ENCODE peak calls at places on chromosomes 13 and 19, in five cellular contexts. One of them, this sample, is unnamed. For H3K36me3, the result is how much of the 10 kb centered on the place peaks cover.

GRCh38 chr19:1849999-1850398 is 1.7 kb upstream of the REXO1 start:
- DNase-seq in GM23248: no peak
- DNase-seq in H7: no peak
- DNase-seq in stomach: no peak
- DNase-seq in CD8-positive, alpha-beta T cell: no peak
- DNase-seq in this sample: no peak

GRCh38 chr13:49097374-49097773 is 121.7 kb downstream of the FNDC3A start:
- DNase-seq in GM23248: peak
- DNase-seq in H7: no peak
- DNase-seq in stomach: no peak
- DNase-seq in CD8-positive, alpha-beta T cell: no peak
- DNase-seq in this sample: no peak

GRCh38 chr19:7982651-7983099 is 22.8 kb downstream of the ELAVL1 start:
- DNase-seq in GM23248: no peak
- DNase-seq in H7: no peak
- DNase-seq in stomach: no peak
- DNase-seq in CD8-positive, alpha-beta T cell: no peak
- DNase-seq in this sample: peak

GRCh38 chr13:66896933-66897332 is 333.2 kb downstream of the PCDH9 start:
- DNase-seq in GM23248: no peak
- DNase-seq in H7: no peak
- DNase-seq in stomach: no peak
- DNase-seq in CD8-positive, alpha-beta T cell: no peak
- DNase-seq in this sample: no peak

GRCh38 chr13:94384217-94384905 is 95.1 kb downstream of the DCT start:
- DNase-seq in GM23248: no peak
- DNase-seq in H7: no peak
- DNase-seq in stomach: no peak
- DNase-seq in CD8-positive, alpha-beta T cell: no peak
- DNase-seq in this sample: no peak

GRCh38 chr13:33676700-33677048 is 141.3 kb upstream of the RFC3 start:
- DNase-seq in GM23248: peak
- DNase-seq in H7: no peak
- DNase-seq in stomach: peak
- DNase-seq in CD8-positive, alpha-beta T cell: no peak
- DNase-seq in this sample: peak

GRCh38 chr13:95221991-95222732 is 79.1 kb downstream of the ABCC4 start:
- DNase-seq in GM23248: no peak
- DNase-seq in H7: no peak
- DNase-seq in stomach: no peak
- DNase-seq in CD8-positive, alpha-beta T cell: no peak
- DNase-seq in this sample: peak

GRCh38 chr19:17752865-17753639 is 1.8 kb downstream of the FCHO1 start:
- DNase-seq in GM23248: no peak
- DNase-seq in H7: peak
- DNase-seq in stomach: no peak
- DNase-seq in CD8-positive, alpha-beta T cell: no peak
- DNase-seq in this sample: no peak

GRCh38 chr19:10505583-10506229 is 2.5 kb upstream of the KEAP1 start:
- DNase-seq in GM23248: peak
- DNase-seq in H7: peak
- DNase-seq in stomach: peak
- DNase-seq in CD8-positive, alpha-beta T cell: peak
- DNase-seq in this sample: peak

GRCh38 chr19:46256855-46257254 is 27.3 kb downstream of the IGFL1 start:
- DNase-seq in GM23248: peak
- DNase-seq in H7: no peak
- DNase-seq in stomach: no peak
- DNase-seq in CD8-positive, alpha-beta T cell: no peak
- DNase-seq in this sample: no peak

GRCh38 chr19:35894342-35894741 is 6.0 kb downstream of the NFKBID start:
- DNase-seq in GM23248: no peak
- DNase-seq in H7: no peak
- DNase-seq in stomach: no peak
- DNase-seq in CD8-positive, alpha-beta T cell: no peak
- DNase-seq in this sample: no peak

GRCh38 chr19:22421797-22422196 is 349 bp downstream of the ZNF98 start:
- DNase-seq in GM23248: no peak
- DNase-seq in H7: no peak
- DNase-seq in stomach: no peak
- DNase-seq in CD8-positive, alpha-beta T cell: no peak
- DNase-seq in this sample: no peak

GRCh38 chr13:77345150-77345780 is 18.4 kb upstream of the MYCBP2 start:
- DNase-seq in GM23248: no peak
- DNase-seq in H7: no peak
- DNase-seq in stomach: no peak
- DNase-seq in CD8-positive, alpha-beta T cell: no peak
- DNase-seq in this sample: no peak

GRCh38 chr13:79973533-79973963 is 367.4 kb downstream of the SPRY2 start:
- DNase-seq in GM23248: peak
- DNase-seq in H7: no peak
- DNase-seq in stomach: no peak
- DNase-seq in CD8-positive, alpha-beta T cell: no peak
- DNase-seq in this sample: peak

GRCh38 chr19:38508507-38508906 is 75.0 kb downstream of the RYR1 start:
- DNase-seq in GM23248: no peak
- DNase-seq in H7: no peak
- DNase-seq in stomach: no peak
- DNase-seq in CD8-positive, alpha-beta T cell: no peak
- DNase-seq in this sample: no peak

GRCh38 chr19:14443632-14444216 is 10.6 kb downstream of the PKN1 start:
- DNase-seq in GM23248: no peak
- DNase-seq in H7: no peak
- DNase-seq in stomach: no peak
- DNase-seq in CD8-positive, alpha-beta T cell: no peak
- DNase-seq in this sample: no peak

GRCh38 chr13:28636078-28636477 is 22.9 kb upstream of the POMP start:
- DNase-seq in GM23248: peak
- DNase-seq in H7: no peak
- DNase-seq in stomach: no peak
- DNase-seq in CD8-positive, alpha-beta T cell: no peak
- DNase-seq in this sample: no peak

GRCh38 chr19:50909240-50910070 is 1.7 kb downstream of the KLK4 start:
- DNase-seq in GM23248: peak
- DNase-seq in H7: peak
- DNase-seq in stomach: peak
- DNase-seq in CD8-positive, alpha-beta T cell: no peak
- DNase-seq in this sample: peak

GRCh38 chr13:26929971-26930730 is 169.6 kb upstream of the GPR12 start:
- DNase-seq in GM23248: peak
- DNase-seq in H7: peak
- DNase-seq in stomach: peak
- DNase-seq in CD8-positive, alpha-beta T cell: peak
- DNase-seq in this sample: peak

GRCh38 chr19:15902254-15902653 is 4.4 kb upstream of the CYP4F2 start:
- DNase-seq in GM23248: no peak
- DNase-seq in H7: no peak
- DNase-seq in stomach: no peak
- DNase-seq in CD8-positive, alpha-beta T cell: no peak
- DNase-seq in this sample: no peak

GRCh38 chr13:37869756-37870488 is at the start of gene TRPC4:
- DNase-seq in GM23248: peak
- DNase-seq in H7: peak
- DNase-seq in stomach: peak
- DNase-seq in CD8-positive, alpha-beta T cell: no peak
- DNase-seq in this sample: peak

GRCh38 chr19:46303702-46304397 is 7.0 kb downstream of the HIF3A start:
- DNase-seq in GM23248: peak
- DNase-seq in H7: peak
- DNase-seq in stomach: peak
- DNase-seq in CD8-positive, alpha-beta T cell: no peak
- DNase-seq in this sample: peak

GRCh38 chr19:9362905-9363304 is at the start of gene ZNF177:
- DNase-seq in GM23248: peak
- DNase-seq in H7: no peak
- DNase-seq in stomach: no peak
- DNase-seq in CD8-positive, alpha-beta T cell: no peak
- DNase-seq in this sample: no peak

GRCh38 chr19:32650671-32651070 is 24.3 kb downstream of the ANKRD27 start:
- DNase-seq in GM23248: no peak
- DNase-seq in H7: no peak
- DNase-seq in stomach: no peak
- DNase-seq in CD8-positive, alpha-beta T cell: no peak
- DNase-seq in this sample: no peak

GRCh38 chr13:64756621-64757020 is 2473.5 kb downstream of the PCDH9 start:
- DNase-seq in GM23248: no peak
- DNase-seq in H7: no peak
- DNase-seq in stomach: no peak
- DNase-seq in CD8-positive, alpha-beta T cell: no peak
- DNase-seq in this sample: no peak

GRCh38 chr13:97005631-97006262 is 11.5 kb upstream of the OXGR1 start:
- DNase-seq in GM23248: peak
- DNase-seq in H7: no peak
- DNase-seq in stomach: no peak
- DNase-seq in CD8-positive, alpha-beta T cell: no peak
- DNase-seq in this sample: no peak

GRCh38 chr13:45521292-45521691 is 56.6 kb downstream of the COG3 start:
- DNase-seq in GM23248: peak
- DNase-seq in H7: no peak
- DNase-seq in stomach: no peak
- DNase-seq in CD8-positive, alpha-beta T cell: no peak
- DNase-seq in this sample: no peak

GRCh38 chr19:28492201-28492600 is 720.8 kb downstream of the UQCRFS1 start:
- DNase-seq in GM23248: no peak
- DNase-seq in H7: no peak
- DNase-seq in stomach: no peak
- DNase-seq in CD8-positive, alpha-beta T cell: no peak
- DNase-seq in this sample: no peak

GRCh38 chr19:14533450-14533849 is 4.1 kb downstream of the TECR start:
- DNase-seq in GM23248: no peak
- DNase-seq in H7: no peak
- DNase-seq in stomach: no peak
- DNase-seq in CD8-positive, alpha-beta T cell: no peak
- DNase-seq in this sample: no peak

GRCh38 chr13:89136678-89137077 is 1465.5 kb downstream of the SLITRK5 start:
- DNase-seq in GM23248: no peak
- DNase-seq in H7: no peak
- DNase-seq in stomach: no peak
- DNase-seq in CD8-positive, alpha-beta T cell: no peak
- DNase-seq in this sample: no peak

GRCh38 chr13:36818483-36819063 is 449 bp upstream of the RFXAP start:
- DNase-seq in GM23248: no peak
- DNase-seq in H7: no peak
- DNase-seq in stomach: no peak
- DNase-seq in CD8-positive, alpha-beta T cell: no peak
- DNase-seq in this sample: no peak

GRCh38 chr13:104954210-104954609 is 1581.3 kb downstream of the EFNB2 start:
- DNase-seq in GM23248: no peak
- DNase-seq in H7: no peak
- DNase-seq in stomach: no peak
- DNase-seq in CD8-positive, alpha-beta T cell: no peak
- DNase-seq in this sample: no peak

GRCh38 chr13:50456111-50456510 is 387.4 kb downstream of the DLEU7 start:
- DNase-seq in GM23248: no peak
- DNase-seq in H7: no peak
- DNase-seq in stomach: no peak
- DNase-seq in CD8-positive, alpha-beta T cell: no peak
- DNase-seq in this sample: no peak

GRCh38 chr19:48553676-48554384 is 1.9 kb downstream of the SULT2B1 start:
- DNase-seq in GM23248: peak
- DNase-seq in H7: peak
- DNase-seq in stomach: peak
- DNase-seq in CD8-positive, alpha-beta T cell: no peak
- DNase-seq in this sample: peak

GRCh38 chr13:100300708-100301107 is 211.8 kb downstream of the PCCA start:
- DNase-seq in GM23248: no peak
- DNase-seq in H7: no peak
- DNase-seq in stomach: no peak
- DNase-seq in CD8-positive, alpha-beta T cell: no peak
- DNase-seq in this sample: no peak

GRCh38 chr19:41859618-41860418 is at the start of gene RPS19:
- DNase-seq in GM23248: peak
- DNase-seq in H7: peak
- DNase-seq in stomach: peak
- DNase-seq in CD8-positive, alpha-beta T cell: peak
- DNase-seq in this sample: peak
- H3K4me3 ChIP-seq in GM23248: peak
- H3K4me3 ChIP-seq in H7: peak
- H3K4me3 ChIP-seq in stomach: peak
- H3K4me3 ChIP-seq in CD8-positive, alpha-beta T cell: peak
- H3K4me3 ChIP-seq in this sample: peak

GRCh38 chr19:55226273-55226672 is 2.3 kb downstream of the TMEM86B start:
- DNase-seq in GM23248: no peak
- DNase-seq in H7: peak
- DNase-seq in stomach: no peak
- DNase-seq in CD8-positive, alpha-beta T cell: no peak
- DNase-seq in this sample: no peak

GRCh38 chr19:55226788-55227187 is 1.8 kb downstream of the TMEM86B start:
- DNase-seq in GM23248: no peak
- DNase-seq in H7: peak
- DNase-seq in stomach: no peak
- DNase-seq in CD8-positive, alpha-beta T cell: no peak
- DNase-seq in this sample: no peak

GRCh38 chr19:55227241-55228014 is 1.1 kb downstream of the TMEM86B start:
- DNase-seq in GM23248: no peak
- DNase-seq in H7: peak
- DNase-seq in stomach: no peak
- DNase-seq in CD8-positive, alpha-beta T cell: no peak
- DNase-seq in this sample: no peak

GRCh38 chr19:55224038-55224665 is 4.4 kb downstream of the TMEM86B start:
- DNase-seq in GM23248: no peak
- DNase-seq in H7: peak
- DNase-seq in stomach: no peak
- DNase-seq in CD8-positive, alpha-beta T cell: no peak
- DNase-seq in this sample: no peak

GRCh38 chr19:55225415-55225958 is 3.1 kb downstream of the TMEM86B start:
- DNase-seq in GM23248: no peak
- DNase-seq in H7: peak
- DNase-seq in stomach: no peak
- DNase-seq in CD8-positive, alpha-beta T cell: no peak
- DNase-seq in this sample: no peak
- H3K36me3 ChIP-seq in GM23248: under half
- H3K36me3 ChIP-seq in H7: under half
- H3K36me3 ChIP-seq in stomach: half or more
- H3K36me3 ChIP-seq in CD8-positive, alpha-beta T cell: under half
- H3K36me3 ChIP-seq in this sample: under half

DNA sequence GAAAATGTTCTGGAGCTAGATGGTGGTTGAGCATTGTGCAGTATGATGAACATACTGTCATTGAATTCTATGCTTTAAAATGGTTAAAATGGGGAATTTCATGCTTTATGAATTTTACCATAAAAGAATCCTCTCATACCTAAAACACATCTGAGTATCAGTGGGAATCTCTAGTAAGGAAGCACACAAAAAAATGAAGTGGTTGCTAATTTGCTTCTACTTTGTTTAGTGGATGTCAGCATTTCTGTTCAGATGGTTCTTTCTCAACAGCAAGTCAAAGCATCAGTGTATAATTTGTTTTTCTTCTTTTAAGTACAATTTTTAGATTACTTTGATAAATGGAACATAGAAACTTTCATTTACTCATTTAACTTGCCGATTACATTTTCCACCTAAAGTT is 52.1 kb upstream of the AKAP11 start:
- DNase-seq in GM23248: no peak
- DNase-seq in H7: no peak
- DNase-seq in stomach: no peak
- DNase-seq in CD8-positive, alpha-beta T cell: no peak
- DNase-seq in this sample: no peak
- H3K4me3 ChIP-seq in GM23248: no peak
- H3K4me3 ChIP-seq in H7: no peak
- H3K4me3 ChIP-seq in stomach: no peak
- H3K4me3 ChIP-seq in CD8-positive, alpha-beta T cell: no peak
- H3K4me3 ChIP-seq in this sample: no peak

GRCh38 chr19:30112666-30113065 is 170.6 kb downstream of the URI1 start:
- DNase-seq in GM23248: no peak
- DNase-seq in H7: no peak
- DNase-seq in stomach: no peak
- DNase-seq in CD8-positive, alpha-beta T cell: no peak
- DNase-seq in this sample: no peak
- H3K36me3 ChIP-seq in GM23248: under half
- H3K36me3 ChIP-seq in H7: under half
- H3K36me3 ChIP-seq in stomach: under half
- H3K36me3 ChIP-seq in CD8-positive, alpha-beta T cell: under half
- H3K36me3 ChIP-seq in this sample: under half